ENCODE peak calls at places on chromosome 15, in five cellular contexts. T is GM13976, J is H9, P is psoas muscle, R is Calu3. C is an unnamed sample.

GRCh38 chr15:69853572-69853971 is 244.1 kb downstream of the TLE3 start:
- DNase-seq in T (no peak), J (peak; percentile 43), P (peak; percentile 27), R (peak; percentile 63), C (no peak)

GRCh38 chr15:64636101-64636500 is 139.3 kb downstream of the RBPMS2 start:
- DNase-seq in T (no peak), J (no peak), P (no peak), R (no peak), C (no peak)

GRCh38 chr15:82298032-82298431 is 35.4 kb downstream of the SAXO2 start:
- DNase-seq in T (no peak), J (no peak), P (no peak), R (no peak), C (no peak)

GRCh38 chr15:99435138-99435695 is 130.6 kb upstream of the MEF2A start:
- DNase-seq in T (no peak), J (no peak), P (no peak), R (peak; percentile 82), C (no peak)

GRCh38 chr15:45522179-45522930 is at the start of gene SLC30A4:
- DNase-seq in T (peak; percentile 86), J (peak; percentile 44), P (peak; percentile 78), R (peak; percentile 56), C (peak; percentile 75)

GRCh38 chr15:63276342-63277043 is 912 bp upstream of the APH1B start:
- DNase-seq in T (no peak), J (no peak), P (no peak), R (no peak), C (no peak)

GRCh38 chr15:26001201-26001600 is 138.1 kb upstream of the ATP10A start:
- DNase-seq in T (no peak), J (no peak), P (no peak), R (no peak), C (no peak)

GRCh38 chr15:27933562-27933961 is 165.6 kb downstream of the OCA2 start:
- DNase-seq in T (no peak), J (no peak), P (no peak), R (no peak), C (no peak)

GRCh38 chr15:72486144-72486543 is 12.0 kb downstream of the ARIH1 start:
- DNase-seq in T (no peak), J (no peak), P (no peak), R (no peak), C (no peak)

GRCh38 chr15:43799209-43799944 is 643 bp downstream of the SERINC4 start:
- DNase-seq in T (no peak), J (peak; percentile 51), P (no peak), R (no peak), C (no peak)

GRCh38 chr15:81337241-81337640 is 13.3 kb upstream of the STARD5 start:
- DNase-seq in T (no peak), J (no peak), P (no peak), R (no peak), C (no peak)

GRCh38 chr15:51253385-51253784 is 85.0 kb downstream of the CYP19A1 start:
- DNase-seq in T (no peak), J (no peak), P (no peak), R (no peak), C (no peak)

GRCh38 chr15:99126930-99127329 is 22.1 kb downstream of the SYNM start:
- DNase-seq in T (no peak), J (no peak), P (no peak), R (no peak), C (peak; percentile 14)

GRCh38 chr15:83784975-83785374 is 131.1 kb downstream of the ADAMTSL3 start:
- DNase-seq in T (no peak), J (no peak), P (no peak), R (no peak), C (no peak)

GRCh38 chr15:65042776-65043322 is 2.3 kb upstream of the SLC51B start:
- DNase-seq in T (no peak), J (no peak), P (no peak), R (no peak), C (no peak)

GRCh38 chr15:101010781-101011180 is 91.6 kb downstream of the LRRK1 start:
- DNase-seq in T (no peak), J (peak; percentile 30), P (no peak), R (no peak), C (no peak)

GRCh38 chr15:98900382-98900781 is 107.2 kb downstream of the PGPEP1L start:
- DNase-seq in T (no peak), J (no peak), P (no peak), R (no peak), C (no peak)

GRCh38 chr15:71355268-71355667 is 240.0 kb downstream of the THSD4 start:
- DNase-seq in T (no peak), J (no peak), P (no peak), R (no peak), C (no peak)

GRCh38 chr15:25799906-25800700 is 63.0 kb downstream of the ATP10A start:
- DNase-seq in T (no peak), J (peak; percentile 25), P (no peak), R (no peak), C (no peak)

GRCh38 chr15:70376929-70377691 is 279.4 kb upstream of the TLE3 start:
- DNase-seq in T (no peak), J (peak; percentile 35), P (peak; percentile 50), R (peak; percentile 27), C (no peak)

GRCh38 chr15:73989001-73989798 is 2.9 kb downstream of the STOML1 start:
- DNase-seq in T (no peak), J (no peak), P (peak; percentile 38), R (peak; percentile 60), C (no peak)

GRCh38 chr15:90221251-90221900 is 12.4 kb downstream of the CIB1 start:
- DNase-seq in T (peak; percentile 82), J (peak; percentile 86), P (peak; percentile 63), R (peak; percentile 85), C (peak; percentile 75)

GRCh38 chr15:77645602-77646001 is 12.9 kb upstream of the LINGO1 start:
- DNase-seq in T (no peak), J (no peak), P (no peak), R (no peak), C (no peak)
- TF ChIP-seq CTCF in T (no peak), J (no peak), P (no peak), R (no peak), C (no peak)

DNA sequence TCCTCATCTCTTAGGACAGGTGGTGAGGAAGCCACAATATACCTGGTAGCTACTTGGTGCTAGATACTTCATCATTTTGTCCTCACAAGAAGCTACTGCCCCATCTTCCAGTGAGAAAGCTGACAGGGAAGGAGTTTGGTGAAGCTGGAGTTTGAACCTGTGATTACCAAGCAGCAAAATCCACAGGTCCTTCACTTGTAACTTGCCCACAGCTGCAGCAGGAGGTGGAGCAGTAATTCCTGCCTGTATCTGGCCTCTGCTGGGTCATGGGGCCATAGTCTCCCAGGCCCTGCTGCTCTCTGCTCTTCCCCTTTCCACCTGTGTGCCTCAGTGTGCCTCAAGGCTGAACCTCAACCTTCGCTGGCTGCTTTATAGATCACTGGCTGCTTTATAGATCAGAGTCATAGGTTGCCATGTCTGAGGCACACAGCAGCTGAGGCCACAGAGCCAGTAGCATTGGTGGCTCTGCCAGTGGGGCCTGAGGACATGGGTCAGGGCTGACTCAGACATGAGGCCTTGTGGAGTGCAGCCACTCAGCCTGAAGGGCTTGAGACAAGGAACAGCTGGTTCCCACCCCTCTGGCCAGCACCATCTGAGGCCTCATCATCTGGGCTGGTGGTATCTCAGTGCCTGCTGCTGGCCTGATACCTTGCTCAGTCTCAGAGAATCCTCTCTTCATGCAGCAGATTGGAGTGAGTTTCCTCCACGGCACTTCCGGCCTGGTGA is 11.1 kb upstream of the CHRNB4 start:
- DNase-seq in T (no peak), J (no peak), P (no peak), R (no peak), C (no peak)
- TF ChIP-seq CTCF in T (no peak), J (no peak), P (no peak), R (no peak), C (no peak)

DNA sequence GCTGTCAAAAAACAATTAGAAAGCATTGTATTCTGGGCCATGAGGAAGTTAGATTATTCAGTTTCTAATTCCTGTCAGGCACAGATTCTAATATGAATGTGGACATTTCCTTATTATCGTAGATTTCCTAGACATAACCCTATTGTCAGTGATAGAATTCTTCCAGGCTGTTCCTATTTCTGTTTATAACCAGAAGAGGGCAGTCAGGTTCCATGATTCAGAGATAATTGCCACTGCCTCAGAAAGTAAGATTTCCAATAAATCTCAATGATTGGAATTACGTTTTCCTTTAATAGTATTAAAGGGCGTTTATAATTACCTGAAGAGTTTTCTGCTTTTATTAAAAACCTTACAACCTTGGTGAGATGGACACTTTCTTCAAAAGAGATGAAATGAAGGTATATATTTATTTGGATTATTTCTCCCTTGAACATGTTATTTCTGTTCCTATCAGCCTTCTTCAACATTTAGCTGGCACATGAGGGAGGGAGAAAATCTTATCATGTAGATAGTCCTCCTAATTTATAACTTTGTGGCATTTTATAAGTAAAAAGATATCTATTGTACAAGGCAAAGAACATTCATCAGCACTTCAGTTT is 439.2 kb downstream of the MCTP2 start:
- DNase-seq in T (peak; percentile 39), J (no peak), P (no peak), R (no peak), C (no peak)
- TF ChIP-seq CTCF in T (no peak), J (peak; percentile 86), P (peak; percentile 73), R (peak; percentile 64), C (peak; percentile 75)

GRCh38 chr15:67422296-67422695 is 98.6 kb upstream of the C15orf61 start:
- DNase-seq in T (no peak), J (no peak), P (no peak), R (no peak), C (no peak)
- TF ChIP-seq CTCF in T (no peak), J (peak; percentile 28), P (no peak), R (no peak), C (no peak)

GRCh38 chr15:52529940-52530339 is 1.3 kb upstream of the MYO5A start:
- DNase-seq in T (no peak), J (no peak), P (no peak), R (no peak), C (no peak)

GRCh38 chr15:52529289-52529929 is 729 bp upstream of the MYO5A start:
- DNase-seq in T (peak; percentile 27), J (peak; percentile 48), P (no peak), R (no peak), C (no peak)

GRCh38 chr15:52527898-52528464 is 699 bp downstream of the MYO5A start:
- DNase-seq in T (peak; percentile 54), J (no peak), P (peak; percentile 25), R (peak; percentile 5), C (no peak)

GRCh38 chr15:52527196-52527897 is 1.3 kb downstream of the MYO5A start:
- DNase-seq in T (no peak), J (no peak), P (no peak), R (no peak), C (no peak)

DNA sequence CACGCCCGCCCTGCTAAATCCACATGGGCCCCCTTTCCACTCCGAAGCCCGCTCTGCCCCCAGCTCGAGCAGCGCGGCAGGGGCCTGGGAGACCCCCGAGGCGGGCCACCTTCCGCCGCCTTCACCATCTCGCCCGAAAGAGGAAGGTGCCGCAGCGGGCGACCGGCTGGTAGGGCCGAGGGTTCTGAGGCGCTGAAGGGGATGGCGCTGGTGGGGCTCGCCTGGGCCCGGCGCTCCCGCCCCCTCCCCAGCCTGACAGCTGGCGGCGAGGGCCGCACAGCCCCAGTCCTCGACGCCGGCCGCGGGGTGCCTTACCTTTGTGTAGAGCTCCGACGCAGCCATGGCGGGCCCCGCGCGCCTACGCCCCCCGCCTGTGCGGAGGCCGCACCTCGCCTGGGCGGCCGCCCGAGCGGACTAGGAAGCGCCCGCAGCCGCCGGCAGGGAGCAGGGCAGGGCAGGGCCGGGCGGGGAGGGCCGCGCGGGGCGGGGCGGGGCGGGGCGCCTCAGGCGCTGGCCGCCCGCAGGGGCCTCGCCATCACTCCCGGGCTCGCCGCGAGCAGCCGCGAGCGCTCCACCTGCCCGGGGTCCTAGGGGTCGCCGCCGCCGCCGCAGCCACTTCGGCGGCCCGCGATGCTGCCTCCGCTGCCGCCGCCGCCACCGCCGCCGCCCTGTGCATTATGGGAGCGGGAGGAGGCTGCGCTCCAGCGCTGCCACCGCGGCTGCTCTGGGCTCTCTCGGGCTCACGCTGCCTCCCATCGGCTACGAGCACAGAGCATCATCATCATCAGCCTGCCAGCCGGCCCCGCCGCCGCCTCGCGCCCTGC is at the start of gene MYO5A:
- DNase-seq in T (peak; percentile 88), J (peak; percentile 75), P (peak; percentile 80), R (peak; percentile 57), C (peak; percentile 84)
- TF ChIP-seq CTCF in T (peak; percentile 33), J (no peak), P (peak; percentile 36), R (no peak), C (peak; percentile 33)